ENCODE peak calls at places on chromosomes 12 and 14, in nine cellular contexts. A is dorsolateral prefrontal cortex; V is A549; U is ovary; Z is cardiac muscle cell; J is upper lobe of right lung; N is CD8-positive, alpha-beta T cell; F is left ventricle myocardium inferior; S is K562. Q is an unnamed sample.

GRCh38 chr12:77837876-77838291 is 7.2 kb downstream of the NAV3 start:
- DNase-seq in U (peak), A (no peak), N (no peak), J (no peak), Z (no peak), F (peak), S (no peak), V (no peak), Q (no peak)

GRCh38 chr12:80195143-80195726 is 95.9 kb downstream of the OTOGL start:
- DNase-seq in V (peak), Z (peak), N (no peak), S (no peak), U (no peak), F (no peak), A (no peak), J (no peak), Q (no peak)

GRCh38 chr14:48325486-48325885 is 650.1 kb upstream of the MDGA2 start:
- DNase-seq in F (no peak), U (no peak), Z (no peak), V (no peak), S (no peak), N (no peak), A (no peak), J (no peak), Q (no peak)

GRCh38 chr14:94313991-94314655 is 9.0 kb downstream of the SERPINA6 start:
- DNase-seq in S (no peak), V (no peak), F (no peak), J (no peak), N (no peak), A (no peak), U (no peak), Z (no peak), Q (no peak)

GRCh38 chr12:75933136-75933535 is 98.4 kb downstream of the PHLDA1 start:
- DNase-seq in V (peak), N (no peak), Z (no peak), U (no peak), S (no peak), A (no peak), J (no peak), F (no peak), Q (no peak)

GRCh38 chr12:68482660-68483059 is 128.0 kb upstream of the RAP1B start:
- DNase-seq in J (no peak), S (no peak), U (no peak), A (no peak), F (no peak), Z (no peak), V (no peak), N (no peak), Q (peak)

GRCh38 chr14:95462491-95462890 is 54.0 kb downstream of the SYNE3 start:
- DNase-seq in U (no peak), S (no peak), F (no peak), J (no peak), N (peak), V (no peak), Z (no peak), A (no peak), Q (no peak)

GRCh38 chr12:111784953-111785352 is 18.2 kb downstream of the ALDH2 start:
- DNase-seq in J (no peak), S (no peak), Z (no peak), V (no peak), A (no peak), F (no peak), N (no peak), U (no peak), Q (no peak)

GRCh38 chr12:128613821-128614220 is 209.9 kb downstream of the SLC15A4 start:
- DNase-seq in U (no peak), J (no peak), S (no peak), V (no peak), N (no peak), A (no peak), F (no peak), Z (no peak), Q (no peak)

GRCh38 chr14:104254735-104255400 is 116.5 kb downstream of the KIF26A start:
- DNase-seq in A (no peak), J (no peak), U (no peak), S (no peak), N (peak), F (no peak), V (no peak), Z (no peak), Q (no peak)

GRCh38 chr12:131619106-131619642 is 91.7 kb upstream of the SFSWAP start:
- DNase-seq in U (no peak), S (no peak), J (no peak), N (no peak), Z (no peak), F (no peak), A (no peak), V (no peak), Q (no peak)

GRCh38 chr12:12803186-12803585 is 10.0 kb upstream of the DDX47 start:
- DNase-seq in Z (no peak), S (peak), F (no peak), J (peak), N (no peak), V (peak), A (no peak), U (no peak), Q (peak)

GRCh38 chr12:11986165-11986564 is 84.6 kb upstream of the BCL2L14 start:
- DNase-seq in N (no peak), J (no peak), V (no peak), Z (no peak), F (no peak), S (no peak), U (no peak), A (no peak), Q (no peak)

GRCh38 chr12:91892081-91892855 is 253.4 kb downstream of the BTG1 start:
- DNase-seq in Z (no peak), J (no peak), U (no peak), N (no peak), A (no peak), F (no peak), S (no peak), V (no peak), Q (no peak)

GRCh38 chr12:110721570-110721969 is 21.1 kb downstream of the PPP1CC start:
- DNase-seq in F (no peak), A (no peak), J (no peak), S (no peak), U (no peak), N (no peak), Z (no peak), V (no peak), Q (no peak)

GRCh38 chr14:70045715-70046535 is 142.8 kb downstream of the SLC8A3 start:
- DNase-seq in J (peak), F (peak), U (no peak), A (peak), S (peak), N (no peak), V (peak), Z (peak), Q (no peak)
- TF ChIP-seq CTCF in J (peak), F (peak), U (no peak), A (peak), S (peak), N (no peak), V (peak), Z (peak), Q (peak)

DNA sequence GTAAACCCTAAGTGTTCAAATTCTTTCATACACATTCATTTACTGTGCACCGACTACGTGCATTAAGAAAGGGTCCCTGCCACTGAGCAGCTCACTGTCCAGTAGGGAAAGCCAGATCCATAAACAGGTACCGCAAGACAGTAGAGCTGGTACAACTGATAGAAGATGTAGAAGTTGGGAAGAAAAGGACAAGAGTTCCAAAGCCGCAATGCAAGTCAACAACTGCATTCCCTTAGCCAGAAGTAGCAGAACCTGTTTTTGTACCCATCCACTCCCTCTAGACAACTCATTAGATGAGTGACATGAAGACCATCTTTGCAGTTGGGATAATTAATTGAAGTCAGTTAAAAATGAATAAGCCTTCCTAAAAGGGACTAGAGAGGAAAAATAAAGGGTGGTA is 1.3 kb downstream of the SENP1 start:
- DNase-seq in V (no peak), F (no peak), Z (no peak), N (no peak), A (no peak), J (no peak), U (no peak), S (peak), Q (no peak)
- H3K27ac ChIP-seq in V (peak), F (peak), Z (no peak), N (no peak), A (no peak), J (no peak), U (no peak), S (peak), Q (peak)

GRCh38 chr14:67674480-67675218 is at the start of gene VTI1B:
- DNase-seq in Z (peak), F (peak), A (peak), J (peak), N (peak), U (peak), S (peak), V (peak), Q (peak)
- TF ChIP-seq CTCF in Z (peak), F (peak), A (peak), J (no peak), N (no peak), U (no peak), S (peak), V (peak), Q (peak)

GRCh38 chr12:52082668-52082987 is 3.1 kb downstream of the SMIM41 start:
- DNase-seq in Z (no peak), V (no peak), F (no peak), S (no peak), J (no peak), A (no peak), N (no peak), U (no peak), Q (no peak)
- H3K27ac ChIP-seq in Z (peak), V (no peak), F (peak), S (no peak), J (peak), A (peak), N (no peak), U (peak), Q (peak)

GRCh38 chr12:53268009-53268636 is at the start of gene ESPL1:
- DNase-seq in F (peak), U (peak), A (peak), V (peak), N (peak), Z (peak), J (peak), S (peak), Q (peak)
- TF ChIP-seq CTCF in F (peak), U (peak), A (peak), V (peak), N (peak), Z (peak), J (peak), S (peak), Q (peak)

GRCh38 chr12:52284562-52285171 is 6.7 kb downstream of the KRT81 start:
- DNase-seq in V (no peak), J (no peak), F (no peak), N (no peak), S (no peak), U (no peak), Z (no peak), A (no peak), Q (no peak)
- H3K27ac ChIP-seq in V (peak), J (no peak), F (no peak), N (no peak), S (no peak), U (no peak), Z (no peak), A (no peak), Q (no peak)

DNA sequence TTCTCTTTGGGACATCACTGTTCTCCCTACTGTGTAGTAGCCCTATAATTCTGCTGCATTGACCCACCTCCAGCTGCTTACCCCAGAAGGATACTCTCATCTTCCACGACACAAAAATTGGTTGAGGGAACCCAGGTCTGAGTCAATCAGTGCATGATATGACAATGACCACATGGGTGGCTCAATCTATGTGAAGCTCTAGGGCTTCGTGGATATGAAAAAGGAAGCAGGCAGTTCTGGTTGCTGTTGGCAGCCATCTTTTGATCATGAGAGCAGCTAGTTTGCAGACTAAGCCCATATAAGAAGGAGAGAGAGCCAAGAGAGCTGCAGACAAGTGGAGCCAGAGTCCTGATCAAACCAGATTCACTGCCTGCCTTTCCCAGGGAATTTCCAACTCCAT is 57.9 kb downstream of the AVPR1A start:
- DNase-seq in N (no peak), V (no peak), F (no peak), S (no peak), Z (no peak), U (no peak), A (no peak), J (no peak), Q (no peak)
- TF ChIP-seq CTCF in N (no peak), V (no peak), F (no peak), S (no peak), Z (no peak), U (no peak), A (no peak), J (no peak), Q (no peak)

DNA sequence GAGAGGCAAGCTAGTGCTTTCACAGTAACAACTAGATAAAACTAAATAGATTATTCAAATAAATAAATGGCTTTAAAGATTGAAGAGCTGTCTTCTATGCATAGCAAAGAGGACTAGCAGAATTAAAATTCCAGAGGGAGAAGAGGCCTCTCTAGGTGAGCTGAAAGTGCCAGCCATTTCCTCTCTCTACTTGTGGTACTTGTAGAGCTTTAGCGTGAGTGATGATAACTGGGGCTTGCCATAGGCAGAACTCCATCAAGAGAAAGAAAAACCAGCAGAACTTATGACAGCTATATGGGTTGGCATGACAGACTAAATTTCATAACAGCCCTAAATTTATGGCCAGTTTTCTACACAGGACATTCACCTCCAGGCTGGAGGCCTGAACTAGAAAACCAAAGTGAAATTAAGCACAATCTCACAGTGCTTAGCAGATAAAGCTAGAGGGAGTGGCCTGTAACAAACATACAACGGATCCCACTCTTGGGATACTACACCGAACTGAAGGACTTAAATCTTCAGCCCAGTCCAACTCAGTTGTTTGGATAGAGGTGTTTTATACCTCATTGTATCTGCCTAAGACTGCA is 11.0 kb downstream of the SPTLC2 start:
- DNase-seq in U (no peak), N (no peak), S (peak), F (no peak), A (no peak), V (no peak), Z (peak), J (no peak), Q (no peak)
- H3K27ac ChIP-seq in U (no peak), N (no peak), S (peak), F (no peak), A (no peak), V (no peak), Z (peak), J (no peak), Q (no peak)

Q was measured in DND-41.